ENCODE peak calls at places on chromosomes 16 and 17, in seven cellular contexts. E, G, P, A, N, V and U are unnamed samples.

GRCh38 chr16:68389006-68389405 is 59.3 kb downstream of the SMPD3 start:
- DNase-seq in P (no peak), G (no peak), A (no peak), N (no peak), V (no peak), E (no peak), U (no peak)

GRCh38 chr17:27499451-27500265 is 43.4 kb downstream of the KSR1 start:
- DNase-seq in A (no peak), N (no peak), P (no peak), V (no peak), E (no peak), G (no peak), U (no peak)

GRCh38 chr17:40517286-40517662 is 15.9 kb upstream of the TNS4 start:
- DNase-seq in E (no peak), A (no peak), V (no peak), G (no peak), P (no peak), N (no peak), U (no peak)

GRCh38 chr17:43790311-43790940 is 10.2 kb downstream of the CFAP97D1 start:
- DNase-seq in E (no peak), N (no peak), G (no peak), V (no peak), P (no peak), A (peak), U (peak)

GRCh38 chr16:70576431-70577255 is 53.0 kb downstream of the SF3B3 start:
- DNase-seq in N (no peak), G (peak), A (no peak), V (peak), P (no peak), E (peak), U (peak)

GRCh38 chr17:74937064-74938051 is 1.7 kb downstream of the OTOP3 start:
- DNase-seq in V (no peak), A (no peak), N (no peak), E (no peak), G (peak), P (no peak), U (no peak)

GRCh38 chr17:17514993-17515920 is 19.1 kb upstream of the RASD1 start:
- DNase-seq in P (no peak), V (no peak), E (peak), A (no peak), G (peak), N (no peak), U (no peak)

GRCh38 chr17:63998050-63998720 is at the start of gene PRR29:
- DNase-seq in N (peak), E (peak), P (peak), A (no peak), V (peak), G (peak), U (peak)

GRCh38 chr16:71687853-71688252 is 36.6 kb downstream of the PHLPP2 start:
- DNase-seq in P (no peak), A (no peak), V (no peak), E (no peak), N (no peak), G (no peak), U (no peak)
- TF ChIP-seq CTCF in P (no peak), A (no peak), V (no peak), E (no peak), N (no peak), G (no peak), U (no peak)

DNA sequence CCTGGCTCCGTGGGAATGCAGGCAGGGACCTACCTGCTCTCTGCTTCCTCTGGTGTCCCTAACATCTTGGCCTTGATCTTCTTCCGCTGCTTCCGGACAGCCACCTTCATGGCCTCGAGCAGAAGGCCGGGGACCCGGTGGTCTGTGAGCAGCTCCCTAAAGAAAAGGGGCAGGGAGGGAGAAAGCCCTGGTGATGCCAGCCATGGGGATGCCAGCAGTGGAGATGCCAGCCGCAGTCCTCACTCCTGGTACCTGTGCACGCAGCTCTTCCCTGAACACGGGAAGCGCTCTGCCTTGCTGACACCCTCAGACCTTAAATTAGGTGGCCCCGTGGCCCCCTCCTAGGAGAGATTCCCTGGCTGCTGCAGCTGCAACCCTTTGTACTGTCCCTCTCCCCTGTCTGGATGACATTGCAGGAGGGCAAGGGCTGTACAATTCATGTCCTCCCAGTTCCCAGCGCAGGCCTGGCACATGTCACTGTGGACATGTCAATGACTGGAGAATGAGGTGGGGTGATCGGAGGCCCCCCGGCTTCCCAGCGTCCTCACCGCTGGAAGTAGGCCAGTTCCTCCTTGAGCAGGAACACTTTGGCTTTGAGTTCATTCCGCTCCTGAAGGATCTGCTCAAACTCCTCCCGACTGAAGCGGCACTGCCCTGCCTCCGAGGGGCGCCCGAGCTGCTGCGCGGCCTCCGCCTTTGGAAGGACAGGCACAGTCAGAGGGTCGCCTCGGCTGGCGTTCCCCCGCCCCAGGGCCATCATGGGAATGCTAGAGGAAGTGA is 1.7 kb downstream of the RILP start:
- DNase-seq in V (no peak), P (peak), N (peak), A (no peak), G (peak), E (peak), U (peak)
- H3K27ac ChIP-seq in V (peak), P (peak), N (peak), A (peak), G (peak), E (peak), U (peak)

GRCh38 chr17:79087428-79088143 is 13.0 kb downstream of the ENGASE start:
- DNase-seq in G (peak), V (peak), E (peak), A (peak), N (peak), P (peak), U (peak)
- TF ChIP-seq CTCF in G (peak), V (peak), E (peak), A (peak), N (peak), P (peak), U (peak)

DNA sequence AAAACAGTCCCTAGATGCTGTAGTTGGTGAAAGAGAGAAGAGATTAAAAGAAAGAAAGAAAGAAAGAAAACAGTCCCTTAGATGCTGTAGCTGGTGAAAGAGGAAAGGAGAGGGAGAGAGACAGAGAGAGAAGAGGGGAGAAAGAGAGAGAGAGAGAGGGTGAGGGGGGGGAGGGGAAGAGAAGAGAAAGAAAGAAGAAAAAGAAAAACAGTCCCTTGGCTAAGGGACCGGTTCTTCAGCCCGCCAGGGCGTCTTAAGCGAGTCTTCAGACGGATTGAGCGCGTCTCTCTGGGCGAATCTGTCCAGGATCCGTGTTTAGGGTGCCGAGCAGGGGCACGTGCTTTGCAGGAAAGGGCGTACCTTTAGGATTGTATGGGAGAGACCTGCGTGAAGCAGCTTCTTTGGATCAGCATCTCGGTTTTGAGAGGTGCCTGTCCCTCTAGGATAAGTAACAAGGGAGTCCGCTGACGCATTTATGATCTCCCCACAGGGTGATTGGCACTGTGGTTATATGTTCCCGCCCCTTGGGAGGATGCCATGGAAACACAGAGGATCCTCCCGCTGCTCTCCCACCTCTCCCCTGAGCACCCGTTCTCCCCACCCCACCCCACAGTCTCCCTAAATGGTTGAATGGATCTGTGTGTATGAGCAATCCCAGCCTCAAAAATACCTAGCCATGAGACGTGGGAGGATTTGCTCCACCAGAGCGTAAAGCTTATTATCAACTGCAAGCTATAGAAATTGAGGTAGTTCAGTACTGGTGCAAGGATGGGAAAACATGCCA is 16.7 kb downstream of the GNGT2 start:
- DNase-seq in A (peak), P (peak), V (peak), N (peak), E (peak), G (peak), U (peak)
- H3K27ac ChIP-seq in A (peak), P (no peak), V (peak), N (peak), E (no peak), G (peak), U (no peak)

GRCh38 chr17:31859487-31860008 is 504 bp upstream of the COPRS start:
- DNase-seq in N (no peak), G (peak), A (no peak), P (no peak), E (no peak), V (peak), U (no peak)

GRCh38 chr17:31857920-31858646 is 961 bp downstream of the COPRS start:
- DNase-seq in G (peak), E (no peak), A (no peak), N (no peak), P (no peak), V (no peak), U (no peak)

GRCh38 chr17:31854672-31855071 is 4.4 kb downstream of the COPRS start:
- DNase-seq in G (no peak), E (no peak), N (no peak), V (no peak), A (no peak), P (no peak), U (peak)

GRCh38 chr17:31856750-31857149 is 2.3 kb downstream of the COPRS start:
- DNase-seq in N (no peak), P (no peak), E (no peak), G (peak), V (no peak), A (no peak), U (no peak)

GRCh38 chr17:31858647-31859486 is at the start of gene COPRS:
- DNase-seq in E (peak), V (peak), N (peak), G (peak), A (peak), P (peak), U (peak)
- TF ChIP-seq CTCF in E (peak), V (no peak), N (no peak), G (peak), A (no peak), P (no peak), U (peak)

DNA sequence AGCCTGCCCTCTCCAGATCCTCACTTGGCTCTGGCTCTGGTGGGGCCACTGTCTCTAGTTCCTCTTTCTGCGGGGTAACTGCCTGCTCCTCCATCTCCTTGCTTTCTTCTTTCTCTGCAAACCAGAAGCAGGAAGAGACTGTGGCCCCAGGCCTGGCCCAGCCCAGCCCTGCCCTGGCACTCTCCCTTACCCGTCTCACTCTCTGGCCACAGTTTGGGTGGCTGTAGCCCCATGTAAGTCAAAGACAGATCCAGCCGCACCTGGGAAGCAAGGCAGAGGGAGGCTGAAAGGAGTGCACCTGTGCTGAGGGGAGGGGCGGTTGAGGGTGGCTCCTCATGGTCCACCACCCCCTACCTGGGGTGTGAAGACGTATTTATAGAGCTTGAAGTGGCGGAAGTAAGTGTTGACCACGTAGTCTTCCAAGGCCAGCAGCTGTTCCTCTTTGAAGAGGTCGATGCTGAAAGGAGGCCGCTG is 2.8 kb downstream of the CFAP119 start:
- DNase-seq in G (peak), N (no peak), E (no peak), P (no peak), A (no peak), V (no peak), U (no peak)
- H3K27ac ChIP-seq in G (no peak), N (no peak), E (no peak), P (no peak), A (peak), V (peak), U (no peak)

GRCh38 chr16:20915733-20916132 is 15.2 kb downstream of the LYRM1 start:
- DNase-seq in N (no peak), A (no peak), E (no peak), V (no peak), P (no peak), G (no peak), U (no peak)
- TF ChIP-seq CTCF in N (no peak), A (no peak), E (no peak), V (no peak), P (no peak), G (no peak), U (no peak)

DNA sequence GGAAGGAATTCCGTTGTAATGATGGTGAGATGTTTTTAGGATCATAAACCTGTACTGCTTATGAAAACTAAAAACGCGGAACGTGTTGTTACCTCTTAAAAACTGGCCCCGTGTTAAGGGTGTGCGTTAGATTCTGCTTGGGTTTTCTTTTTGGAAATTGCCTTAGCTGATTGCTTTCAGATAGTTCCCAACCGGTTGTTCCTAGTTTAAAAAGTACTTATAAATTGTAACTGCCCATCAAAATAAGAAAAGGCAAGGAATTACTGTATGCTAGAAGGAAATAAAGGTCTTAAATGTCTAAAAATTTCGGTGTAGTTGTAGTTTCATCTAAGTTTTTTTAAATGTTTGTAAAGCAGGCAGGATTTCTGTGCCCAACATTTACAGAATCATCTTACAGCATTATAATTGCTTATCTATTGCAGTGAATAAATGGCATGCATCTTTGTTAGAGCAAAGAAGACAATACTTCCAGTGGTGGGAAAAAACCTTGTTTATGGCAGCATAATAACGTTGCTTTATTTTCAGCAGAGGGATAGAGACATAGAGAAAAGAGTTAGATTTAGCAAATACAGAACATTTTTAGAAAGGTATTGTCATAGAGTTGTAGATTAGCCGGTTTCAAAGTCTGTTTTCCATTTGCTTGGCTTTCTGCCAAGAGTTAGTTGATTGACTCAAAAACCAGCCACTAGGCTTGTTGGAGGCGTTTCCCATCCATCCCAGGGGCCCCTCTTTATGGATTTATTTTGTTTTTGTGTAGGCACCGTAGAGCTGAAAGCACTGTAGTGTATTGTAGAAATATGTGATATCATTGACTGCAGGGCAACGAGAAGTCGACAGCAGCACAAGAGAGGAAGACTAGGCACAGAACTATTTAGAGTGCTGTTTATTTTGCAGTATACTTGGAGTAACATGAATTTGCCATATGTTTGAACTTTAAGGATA is 1.7 kb downstream of the PPM1D start:
- DNase-seq in E (peak), G (peak), N (peak), A (no peak), V (peak), P (peak), U (peak)
- H3K27ac ChIP-seq in E (peak), G (peak), N (no peak), A (peak), V (peak), P (peak), U (peak)